ENCODE peak calls at places on chromosomes 1 and 21, in five cellular contexts. One of them, this sample, is unnamed.

GRCh38 chr1:110024613-110025012 is 9.8 kb upstream of the STRIP1 start:
- DNase-seq in K562: no peak
- DNase-seq in A549: no peak
- DNase-seq in GM12878: no peak
- DNase-seq in HepG2: no peak
- DNase-seq in this sample: no peak

GRCh38 chr1:79777481-79778219 is 771.1 kb upstream of the ADGRL4 start:
- DNase-seq in K562: no peak
- DNase-seq in A549: no peak
- DNase-seq in GM12878: peak
- DNase-seq in HepG2: no peak
- DNase-seq in this sample: peak

GRCh38 chr21:45935628-45936027 is 45.9 kb upstream of the COL6A1 start:
- DNase-seq in K562: no peak
- DNase-seq in A549: no peak
- DNase-seq in GM12878: no peak
- DNase-seq in HepG2: no peak
- DNase-seq in this sample: no peak

GRCh38 chr21:43286196-43286595 is 117.4 kb downstream of the CRYAA start:
- DNase-seq in K562: no peak
- DNase-seq in A549: no peak
- DNase-seq in GM12878: no peak
- DNase-seq in HepG2: no peak
- DNase-seq in this sample: no peak

GRCh38 chr1:11434506-11434905 is 44.4 kb upstream of the DISP3 start:
- DNase-seq in K562: no peak
- DNase-seq in A549: no peak
- DNase-seq in GM12878: no peak
- DNase-seq in HepG2: no peak
- DNase-seq in this sample: no peak

GRCh38 chr21:39318091-39318959 is 4.9 kb upstream of the BRWD1 start:
- DNase-seq in K562: no peak
- DNase-seq in A549: no peak
- DNase-seq in GM12878: no peak
- DNase-seq in HepG2: no peak
- DNase-seq in this sample: no peak

GRCh38 chr1:150429805-150430204 is 57.4 kb upstream of the TARS2 start:
- DNase-seq in K562: peak
- DNase-seq in A549: peak
- DNase-seq in GM12878: no peak
- DNase-seq in HepG2: peak
- DNase-seq in this sample: no peak

GRCh38 chr21:19031956-19032355 is 628.4 kb upstream of the TMPRSS15 start:
- DNase-seq in K562: no peak
- DNase-seq in A549: no peak
- DNase-seq in GM12878: no peak
- DNase-seq in HepG2: no peak
- DNase-seq in this sample: no peak

GRCh38 chr1:85692730-85693314 is 15.4 kb downstream of the ZNHIT6 start:
- DNase-seq in K562: peak
- DNase-seq in A549: no peak
- DNase-seq in GM12878: no peak
- DNase-seq in HepG2: peak
- DNase-seq in this sample: no peak

GRCh38 chr1:65942476-65942875 is 149.8 kb downstream of the PDE4B start:
- DNase-seq in K562: no peak
- DNase-seq in A549: no peak
- DNase-seq in GM12878: no peak
- DNase-seq in HepG2: no peak
- DNase-seq in this sample: no peak
- TF ChIP-seq ESRRA in K562: no peak
- TF ChIP-seq ESRRA in A549: no peak
- TF ChIP-seq ESRRA in GM12878: no peak
- TF ChIP-seq ESRRA in HepG2: no peak
- TF ChIP-seq ESRRA in this sample: no peak

GRCh38 chr1:115135681-115136080 is 46.4 kb upstream of the TSPAN2 start:
- DNase-seq in K562: no peak
- DNase-seq in A549: no peak
- DNase-seq in GM12878: no peak
- DNase-seq in HepG2: no peak
- DNase-seq in this sample: no peak
- TF ChIP-seq ESRRA in K562: no peak
- TF ChIP-seq ESRRA in A549: no peak
- TF ChIP-seq ESRRA in GM12878: no peak
- TF ChIP-seq ESRRA in HepG2: no peak
- TF ChIP-seq ESRRA in this sample: no peak

GRCh38 chr1:183069562-183070216 is 46.5 kb downstream of the LAMC1 start:
- DNase-seq in K562: no peak
- DNase-seq in A549: peak
- DNase-seq in GM12878: no peak
- DNase-seq in HepG2: peak
- DNase-seq in this sample: no peak
- TF ChIP-seq ESRRA in K562: no peak
- TF ChIP-seq ESRRA in A549: no peak
- TF ChIP-seq ESRRA in GM12878: no peak
- TF ChIP-seq ESRRA in HepG2: no peak
- TF ChIP-seq ESRRA in this sample: no peak

DNA sequence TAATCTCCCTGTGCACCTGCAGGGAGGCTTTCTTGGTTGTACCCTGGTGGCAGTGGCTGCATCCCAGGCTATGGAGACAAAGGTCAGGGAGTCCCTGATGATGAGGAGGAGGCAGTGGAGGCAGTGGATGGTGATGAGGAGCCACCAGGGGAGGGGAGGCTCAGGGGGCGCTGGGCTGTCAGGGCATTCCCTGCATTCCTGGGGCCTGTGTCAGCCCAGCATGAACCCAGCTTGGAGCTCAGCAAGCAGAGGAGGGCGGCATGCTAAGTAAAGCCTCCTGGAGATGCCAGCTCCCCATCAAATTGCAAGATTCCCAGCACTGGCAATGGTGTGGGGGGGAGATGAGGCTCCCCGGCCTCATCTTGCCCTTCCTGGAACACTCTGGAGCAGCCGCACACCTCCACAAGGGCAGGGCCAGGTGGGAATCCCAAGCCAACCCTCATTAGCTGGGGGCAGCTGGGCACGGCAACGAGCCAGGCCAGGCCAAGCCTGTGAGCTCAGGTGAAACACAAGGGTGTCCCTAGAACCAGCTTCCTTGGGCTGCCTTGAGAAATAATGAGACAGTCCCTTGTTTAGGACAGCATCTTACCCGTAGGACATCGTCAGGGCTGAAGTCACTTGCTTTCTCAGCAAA is 469.5 kb downstream of the MATN1 start:
- DNase-seq in K562: no peak
- DNase-seq in A549: no peak
- DNase-seq in GM12878: no peak
- DNase-seq in HepG2: no peak
- DNase-seq in this sample: peak
- TF ChIP-seq ESRRA in K562: no peak
- TF ChIP-seq ESRRA in A549: no peak
- TF ChIP-seq ESRRA in GM12878: no peak
- TF ChIP-seq ESRRA in HepG2: no peak
- TF ChIP-seq ESRRA in this sample: no peak

GRCh38 chr1:61157420-61157987 is 75.1 kb downstream of the NFIA start:
- DNase-seq in K562: no peak
- DNase-seq in A549: no peak
- DNase-seq in GM12878: no peak
- DNase-seq in HepG2: peak
- DNase-seq in this sample: no peak
- TF ChIP-seq ESRRA in K562: no peak
- TF ChIP-seq ESRRA in A549: no peak
- TF ChIP-seq ESRRA in GM12878: no peak
- TF ChIP-seq ESRRA in HepG2: no peak
- TF ChIP-seq ESRRA in this sample: no peak

GRCh38 chr1:60670313-60670712 is 412.0 kb upstream of the NFIA start:
- DNase-seq in K562: no peak
- DNase-seq in A549: no peak
- DNase-seq in GM12878: no peak
- DNase-seq in HepG2: no peak
- DNase-seq in this sample: no peak
- TF ChIP-seq ESRRA in K562: no peak
- TF ChIP-seq ESRRA in A549: no peak
- TF ChIP-seq ESRRA in GM12878: no peak
- TF ChIP-seq ESRRA in HepG2: no peak
- TF ChIP-seq ESRRA in this sample: no peak

This sample was measured in WTC11.